ENCODE peak calls at places on chromosomes 2 and 18, in four cellular contexts. One of them, this sample, is unnamed.

GRCh38 chr2:129711816-129712420 is 267.5 kb upstream of the RAB6C start:
- DNase-seq in GM12878: no peak
- DNase-seq in K562: no peak
- DNase-seq in HL-60: no peak
- DNase-seq in this sample: no peak

GRCh38 chr2:187358531-187358930 is 89.5 kb downstream of the CALCRL start:
- DNase-seq in GM12878: no peak
- DNase-seq in K562: no peak
- DNase-seq in HL-60: no peak
- DNase-seq in this sample: no peak

GRCh38 chr2:108916397-108917077 is 72.5 kb downstream of the EDAR start:
- DNase-seq in GM12878: no peak
- DNase-seq in K562: no peak
- DNase-seq in HL-60: peak
- DNase-seq in this sample: no peak

GRCh38 chr18:62069556-62069955 is 117.3 kb downstream of the PIGN start:
- DNase-seq in GM12878: no peak
- DNase-seq in K562: no peak
- DNase-seq in HL-60: peak
- DNase-seq in this sample: no peak

GRCh38 chr18:11497585-11497984 is 111.8 kb upstream of the SLC35G4 start:
- DNase-seq in GM12878: no peak
- DNase-seq in K562: no peak
- DNase-seq in HL-60: no peak
- DNase-seq in this sample: no peak

GRCh38 chr2:25688236-25688635 is 14.9 kb upstream of the DTNB start:
- DNase-seq in GM12878: no peak
- DNase-seq in K562: no peak
- DNase-seq in HL-60: no peak
- DNase-seq in this sample: no peak

GRCh38 chr18:78976697-78977626 is 2.7 kb upstream of the SALL3 start:
- DNase-seq in GM12878: no peak
- DNase-seq in K562: no peak
- DNase-seq in HL-60: no peak
- DNase-seq in this sample: no peak

GRCh38 chr2:235639387-235639786 is 145.5 kb downstream of the AGAP1 start:
- DNase-seq in GM12878: no peak
- DNase-seq in K562: no peak
- DNase-seq in HL-60: no peak
- DNase-seq in this sample: no peak

GRCh38 chr18:13989209-13989608 is 73.9 kb upstream of the MC2R start:
- DNase-seq in GM12878: no peak
- DNase-seq in K562: no peak
- DNase-seq in HL-60: no peak
- DNase-seq in this sample: no peak

GRCh38 chr18:36411745-36412168 is 114.2 kb downstream of the FHOD3 start:
- DNase-seq in GM12878: no peak
- DNase-seq in K562: peak
- DNase-seq in HL-60: no peak
- DNase-seq in this sample: no peak

GRCh38 chr2:230942920-230943896 is 18.2 kb upstream of the GPR55 start:
- DNase-seq in GM12878: peak
- DNase-seq in K562: no peak
- DNase-seq in HL-60: peak
- DNase-seq in this sample: peak
- TF ChIP-seq SPI1 in GM12878: peak
- TF ChIP-seq SPI1 in K562: no peak
- TF ChIP-seq SPI1 in HL-60: peak
- TF ChIP-seq SPI1 in this sample: peak

DNA sequence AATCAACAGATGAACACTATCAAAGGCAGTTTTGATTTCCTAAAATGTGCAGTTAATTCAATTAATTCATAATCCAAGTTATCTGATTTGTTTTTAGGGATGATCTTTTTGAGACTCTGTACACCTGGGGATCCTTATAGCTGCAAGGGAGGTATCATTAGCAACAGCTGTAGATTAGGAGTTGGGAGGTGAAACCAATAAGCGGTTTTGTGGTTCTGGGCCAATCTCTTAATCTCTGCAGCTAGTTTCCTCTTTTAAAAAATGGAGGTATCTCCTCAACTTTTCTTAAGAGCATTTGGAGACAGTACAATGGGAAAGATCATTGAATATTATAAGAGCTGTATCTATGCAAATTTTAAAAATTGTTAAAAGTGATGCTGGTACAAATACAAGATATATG is 126.0 kb downstream of the MC4R start:
- DNase-seq in GM12878: no peak
- DNase-seq in K562: no peak
- DNase-seq in HL-60: peak
- DNase-seq in this sample: no peak
- TF ChIP-seq SPI1 in GM12878: no peak
- TF ChIP-seq SPI1 in K562: no peak
- TF ChIP-seq SPI1 in HL-60: no peak
- TF ChIP-seq SPI1 in this sample: no peak

GRCh38 chr2:110678457-110679336 is 834 bp upstream of the BUB1 start:
- DNase-seq in GM12878: no peak
- DNase-seq in K562: peak
- DNase-seq in HL-60: peak
- DNase-seq in this sample: peak
- TF ChIP-seq SPI1 in GM12878: no peak
- TF ChIP-seq SPI1 in K562: no peak
- TF ChIP-seq SPI1 in HL-60: no peak
- TF ChIP-seq SPI1 in this sample: no peak

DNA sequence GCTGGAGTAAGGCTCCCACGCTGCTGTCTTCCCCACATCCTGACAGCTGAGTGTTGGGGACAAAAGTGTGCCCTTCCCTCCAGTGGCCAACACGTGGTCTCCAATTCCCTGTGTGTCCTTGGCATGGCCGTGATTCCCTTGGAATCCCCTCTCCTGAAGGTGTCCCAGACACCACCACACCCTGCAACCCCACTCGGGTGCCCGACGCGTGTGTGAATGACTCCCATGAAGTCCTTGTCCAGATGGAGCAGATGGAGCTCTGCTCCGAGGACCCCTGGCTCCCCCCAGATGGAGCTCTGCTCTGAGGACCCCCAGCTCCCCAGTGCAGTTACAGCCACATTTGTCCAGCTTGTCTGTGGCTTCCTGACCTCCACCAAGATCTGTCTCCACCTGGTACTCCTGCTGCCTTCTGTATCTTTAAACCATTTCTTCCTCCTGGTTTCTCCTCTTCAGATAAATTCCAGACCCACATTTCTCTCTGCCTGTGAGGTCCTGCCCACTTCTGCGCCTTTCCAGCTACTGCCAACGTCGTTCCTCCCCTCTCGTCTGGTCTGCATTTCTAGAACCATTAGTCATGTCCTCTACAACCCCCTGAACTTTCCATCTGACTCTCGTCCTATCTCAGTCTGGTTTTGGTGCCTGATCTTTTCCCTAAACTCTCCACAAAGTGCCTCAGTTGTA is 86.8 kb upstream of the PXDN start:
- DNase-seq in GM12878: no peak
- DNase-seq in K562: no peak
- DNase-seq in HL-60: no peak
- DNase-seq in this sample: no peak
- TF ChIP-seq SPI1 in GM12878: no peak
- TF ChIP-seq SPI1 in K562: no peak
- TF ChIP-seq SPI1 in HL-60: no peak
- TF ChIP-seq SPI1 in this sample: no peak

DNA sequence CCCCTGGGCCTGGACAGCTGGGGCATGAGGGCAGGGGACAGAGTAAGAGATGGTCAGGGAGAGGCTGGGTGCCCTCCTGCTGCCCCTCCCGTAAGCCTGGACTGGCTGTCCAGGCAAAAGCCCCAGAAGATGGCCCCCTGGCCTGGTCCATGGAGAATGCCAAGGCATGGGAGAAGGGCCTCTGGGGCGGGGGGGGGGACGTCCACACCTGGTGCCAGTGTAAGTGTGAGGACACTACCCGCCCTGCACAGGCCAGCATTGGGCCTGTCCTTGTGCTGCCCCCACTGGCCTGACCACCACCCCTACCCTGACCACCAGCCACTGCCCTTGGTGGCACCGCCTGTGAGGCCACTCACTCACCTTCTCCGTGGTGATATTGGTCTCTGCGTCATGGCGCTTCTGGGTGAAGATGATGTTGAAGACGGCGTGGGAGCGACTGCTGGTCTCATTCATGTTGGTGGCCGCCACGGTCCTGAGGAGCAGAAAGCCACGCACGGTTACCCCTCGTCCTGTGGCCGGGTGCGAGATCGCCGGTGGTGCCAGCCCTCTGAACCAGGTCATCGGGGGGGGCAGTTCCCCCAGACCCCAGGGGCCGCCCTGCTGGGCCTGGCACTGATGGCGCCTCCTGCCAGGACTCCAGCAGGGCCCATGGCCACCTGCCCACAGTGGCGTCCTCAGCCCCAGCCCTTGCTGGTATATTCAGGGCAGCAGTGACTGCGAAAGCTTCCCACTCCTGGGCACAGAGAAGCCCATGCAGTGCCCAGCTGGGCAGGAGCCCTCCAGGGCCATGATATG is 35.2 kb downstream of the KIF1A start:
- DNase-seq in GM12878: no peak
- DNase-seq in K562: no peak
- DNase-seq in HL-60: no peak
- DNase-seq in this sample: no peak
- TF ChIP-seq SPI1 in GM12878: no peak
- TF ChIP-seq SPI1 in K562: no peak
- TF ChIP-seq SPI1 in HL-60: no peak
- TF ChIP-seq SPI1 in this sample: no peak

GRCh38 chr2:158042245-158042644 is 59.4 kb upstream of the UPP2 start:
- DNase-seq in GM12878: no peak
- DNase-seq in K562: no peak
- DNase-seq in HL-60: no peak
- DNase-seq in this sample: no peak
- TF ChIP-seq SPI1 in GM12878: no peak
- TF ChIP-seq SPI1 in K562: no peak
- TF ChIP-seq SPI1 in HL-60: no peak
- TF ChIP-seq SPI1 in this sample: no peak